ENCODE peak calls at places on chromosome 4, in ten cellular contexts. M is GM06990; S is dorsolateral prefrontal cortex; E is fibroblast of lung; J is hepatocyte; W is lung; V is OCI-LY7; Q is AG04450; O is CD8-positive, alpha-beta T cell; X is AG09309. B is an unnamed sample.
A peak's percentile ranks its signal among the peaks of the same experiment; 100 is the strongest.

GRCh38 chr4:38119663-38120374 is 159.6 kb downstream of the PTTG2 start:
- DNase-seq in S (no peak), W (no peak), J (peak; percentile 53), M (no peak), O (no peak), V (no peak), Q (peak; percentile 52), E (peak; percentile 84), X (peak; percentile 56), B (peak; percentile 83)

GRCh38 chr4:2256156-2256731 is 5.7 kb downstream of the MXD4 start:
- DNase-seq in O (no peak), S (peak; percentile 9), M (peak; percentile 6), E (no peak), X (no peak), Q (no peak), J (no peak), V (no peak), W (peak; percentile 29), B (no peak)

GRCh38 chr4:173698557-173699262 is 168.7 kb upstream of the HAND2 start:
- DNase-seq in V (no peak), J (no peak), M (no peak), X (no peak), Q (no peak), W (no peak), S (no peak), E (no peak), O (no peak), B (peak; percentile 75)

GRCh38 chr4:1207157-1207470 is 34.7 kb upstream of the SPON2 start:
- DNase-seq in Q (no peak), J (no peak), W (no peak), X (no peak), V (no peak), S (no peak), M (peak; percentile 13), O (peak; percentile 9), E (no peak), B (no peak)

GRCh38 chr4:179472164-179472563 is 2029.9 kb upstream of the AGA start:
- DNase-seq in J (no peak), X (no peak), V (no peak), E (no peak), M (no peak), W (no peak), O (no peak), Q (no peak), S (no peak), B (no peak)

GRCh38 chr4:24850669-24851068 is 55.3 kb downstream of the SOD3 start:
- DNase-seq in Q (peak; percentile 75), X (peak; percentile 65), J (peak; percentile 18), V (no peak), M (no peak), S (peak; percentile 24), W (no peak), O (no peak), E (peak; percentile 87), B (peak; percentile 91)

GRCh38 chr4:76434901-76435688 is at the start of gene SHROOM3:
- DNase-seq in Q (no peak), J (no peak), W (no peak), O (no peak), M (no peak), V (no peak), X (no peak), E (no peak), S (no peak), B (no peak)

GRCh38 chr4:6019316-6020263 is 1.4 kb upstream of the C4orf50 start:
- DNase-seq in M (no peak), E (peak; percentile 45), S (peak; percentile 64), O (no peak), X (no peak), J (peak; percentile 86), V (peak; percentile 52), Q (peak; percentile 2), W (peak; percentile 36), B (peak; percentile 39)

GRCh38 chr4:184471872-184472539 is 2.3 kb downstream of the IRF2 start:
- DNase-seq in Q (no peak), V (peak; percentile 84), W (no peak), M (no peak), J (peak; percentile 43), O (no peak), S (peak; percentile 25), X (no peak), E (peak; percentile 40), B (peak; percentile 37)

GRCh38 chr4:120071192-120071795 is 4.6 kb upstream of the MAD2L1 start:
- DNase-seq in E (peak; percentile 88), Q (no peak), O (peak; percentile 59), X (no peak), M (peak; percentile 15), W (peak; percentile 36), J (peak; percentile 65), V (peak; percentile 73), S (peak; percentile 72), B (peak; percentile 79)

GRCh38 chr4:88029556-88029955 is 22.1 kb downstream of the PKD2 start:
- DNase-seq in Q (no peak), M (no peak), O (no peak), J (no peak), S (no peak), E (no peak), V (no peak), X (no peak), W (no peak), B (peak; percentile 22)

GRCh38 chr4:15885422-15885821 is 53.1 kb downstream of the FGFBP1 start:
- DNase-seq in M (no peak), V (no peak), S (no peak), O (no peak), X (no peak), E (no peak), J (no peak), Q (no peak), W (no peak), B (no peak)

GRCh38 chr4:30722916-30723270 is 2.7 kb downstream of the PCDH7 start:
- DNase-seq in O (no peak), X (no peak), Q (no peak), J (peak; percentile 14), W (no peak), S (no peak), E (peak; percentile 9), M (peak; percentile 1), V (no peak), B (no peak)

GRCh38 chr4:15805583-15806517 is 27.7 kb downstream of the CD38 start:
- DNase-seq in X (peak; percentile 23), J (peak; percentile 77), Q (peak; percentile 21), M (no peak), O (peak; percentile 32), V (peak; percentile 81), W (peak; percentile 39), S (peak; percentile 29), E (peak; percentile 70), B (peak; percentile 70)

GRCh38 chr4:128653514-128654420 is 155.7 kb upstream of the JADE1 start:
- DNase-seq in M (no peak), X (no peak), W (peak; percentile 35), E (peak; percentile 81), Q (peak; percentile 45), V (no peak), J (peak; percentile 84), S (peak; percentile 50), O (no peak), B (no peak)

GRCh38 chr4:20445933-20446723 is 194.4 kb downstream of the SLIT2 start:
- DNase-seq in O (no peak), X (no peak), W (no peak), E (peak; percentile 69), V (no peak), J (no peak), M (no peak), S (no peak), Q (no peak), B (no peak)

GRCh38 chr4:39539026-39539690 is 11.9 kb upstream of the UGDH start:
- DNase-seq in X (no peak), O (no peak), J (no peak), S (no peak), W (no peak), M (no peak), E (peak; percentile 57), V (no peak), Q (no peak), B (no peak)

GRCh38 chr4:124980276-124980752 is 267.8 kb upstream of the ANKRD50 start:
- DNase-seq in S (no peak), Q (no peak), W (no peak), V (no peak), J (no peak), X (no peak), O (no peak), M (no peak), E (peak; percentile 5), B (peak; percentile 85)

GRCh38 chr4:53505947-53506346 is 85.3 kb downstream of the LNX1 start:
- DNase-seq in V (no peak), W (no peak), O (no peak), X (no peak), S (no peak), J (no peak), M (no peak), Q (no peak), E (peak; percentile 46), B (peak; percentile 38)
- TF ChIP-seq CTCF in V (peak; percentile 25), W (no peak), O (no peak), X (peak; percentile 50), S (no peak), J (no peak), M (no peak), Q (peak; percentile 33), E (peak; percentile 39), B (peak; percentile 34)

GRCh38 chr4:155376387-155377268 is at the start of gene MAP9:
- DNase-seq in W (peak; percentile 89), E (peak; percentile 95), V (peak; percentile 98), S (peak; percentile 96), M (peak; percentile 94), X (peak; percentile 67), Q (peak; percentile 79), J (peak; percentile 97), O (peak; percentile 95), B (peak; percentile 95)
- H3K4me3 ChIP-seq in W (peak within 1 kb of the TSS; percentile 54), E (peak within 1 kb of the TSS; percentile 88), V (peak within 1 kb of the TSS; percentile 71), S (peak within 1 kb of the TSS; percentile 80), M (peak within 1 kb of the TSS; percentile 83), X (peak within 1 kb of the TSS; percentile 97), Q (peak within 1 kb of the TSS; percentile 81), J (peak within 1 kb of the TSS; percentile 45), O (peak within 1 kb of the TSS; percentile 77), B (peak within 1 kb of the TSS; percentile 82)

DNA sequence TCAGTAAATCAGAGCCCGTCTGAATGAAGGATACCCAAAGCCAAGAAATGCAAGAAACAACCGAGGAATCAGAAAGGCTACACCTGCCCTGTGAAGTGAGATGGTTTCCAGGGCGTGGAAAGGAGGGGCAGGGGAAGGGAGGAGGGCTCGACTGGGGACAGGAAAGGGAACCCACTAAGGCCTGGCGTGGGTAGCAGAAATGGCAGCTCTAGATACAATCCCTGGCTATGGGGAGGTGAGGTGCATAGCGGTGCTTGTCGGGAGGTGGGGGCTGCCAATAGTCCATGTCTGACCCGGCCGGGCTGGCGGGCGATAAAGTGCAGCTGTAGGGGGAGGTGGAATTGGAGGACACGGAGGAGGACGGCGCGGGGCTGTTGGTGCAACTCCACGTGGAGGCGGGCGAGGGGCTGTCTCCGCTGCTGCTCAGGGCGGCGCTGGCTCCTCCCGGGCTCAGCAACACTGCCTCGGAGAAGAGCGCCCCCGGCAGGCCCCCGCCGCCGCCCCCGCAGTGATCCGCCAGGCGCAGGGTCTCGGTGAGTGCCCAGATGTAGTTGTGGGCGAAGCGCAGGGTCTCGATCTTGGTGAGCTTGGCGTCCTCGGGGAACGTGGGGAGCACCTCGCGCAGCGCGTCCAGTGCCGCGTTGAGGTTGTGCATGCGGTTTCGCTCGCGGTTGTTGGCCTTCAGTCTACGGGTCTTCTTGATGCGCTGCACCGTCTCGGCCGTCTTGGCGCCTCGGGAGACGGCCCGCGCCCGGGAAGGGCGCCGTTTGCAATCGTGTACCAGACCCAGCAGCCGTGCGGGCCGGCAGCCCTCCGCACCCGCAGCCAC is 1.3 kb downstream of the NEUROG2 start:
- DNase-seq in J (peak; percentile 28), Q (no peak), V (peak; percentile 26), W (no peak), S (no peak), O (no peak), X (no peak), M (peak; percentile 69), E (no peak), B (peak; percentile 13)
- TF ChIP-seq CTCF in J (no peak), Q (no peak), V (peak; percentile 63), W (no peak), S (no peak), O (no peak), X (no peak), M (peak; percentile 56), E (no peak), B (no peak)

GRCh38 chr4:65669008-65669971 is 999 bp downstream of the EPHA5 start:
- DNase-seq in Q (no peak), V (no peak), M (no peak), W (no peak), E (peak; percentile 1), X (no peak), S (peak; percentile 25), J (peak; percentile 16), O (no peak), B (peak; percentile 11)
- H3K4me3 ChIP-seq in Q (peak overlapping the region; percentile 58), V (no peak overlapping the region), M (no peak overlapping the region), W (no peak overlapping the region), E (peak overlapping the region; percentile 15), X (peak overlapping the region; percentile 56), S (peak overlapping the region; percentile 55), J (peak overlapping the region; percentile 63), O (no peak overlapping the region), B (peak overlapping the region; percentile 38)

B was measured in fibroblast of mammary gland.